ENCODE peak calls at places on chromosomes 13 and 19, in five cellular contexts. R, Y, M, T and O are unnamed samples.

GRCh38 chr13:48749699-48750473 is 96.2 kb downstream of the CYSLTR2 start:
- DNase-seq in R (peak; percentile 62), Y (peak; percentile 88), M (peak; percentile 99), T (peak; percentile 76), O (peak; percentile 63)

GRCh38 chr13:44471686-44472085 is 98.1 kb downstream of the SERP2 start:
- DNase-seq in R (no peak), Y (no peak), M (peak; percentile 58), T (no peak), O (no peak)

GRCh38 chr13:37648604-37649003 is 50.0 kb upstream of the POSTN start:
- DNase-seq in R (no peak), Y (no peak), M (peak; percentile 88), T (no peak), O (no peak)

GRCh38 chr19:33373701-33374405 is at the start of gene CEBPG:
- DNase-seq in R (peak; percentile 73), Y (no peak), M (peak; percentile 64), T (no peak), O (peak; percentile 75)

GRCh38 chr19:50925734-50926133 is 14.5 kb upstream of the KLK4 start:
- DNase-seq in R (no peak), Y (no peak), M (no peak), T (no peak), O (no peak)

GRCh38 chr13:79799466-79799865 is 318.5 kb downstream of the NDFIP2 start:
- DNase-seq in R (no peak), Y (no peak), M (no peak), T (no peak), O (no peak)

GRCh38 chr13:85283408-85283807 is 515.8 kb downstream of the SLITRK6 start:
- DNase-seq in R (no peak), Y (no peak), M (no peak), T (no peak), O (no peak)

GRCh38 chr13:31101511-31102170 is 60.1 kb downstream of the HSPH1 start:
- DNase-seq in R (no peak), Y (no peak), M (no peak), T (no peak), O (no peak)

GRCh38 chr13:48629282-48629681 is 24.4 kb upstream of the CYSLTR2 start:
- DNase-seq in R (no peak), Y (no peak), M (no peak), T (peak; percentile 76), O (no peak)

GRCh38 chr13:69324109-69324886 is 783.3 kb upstream of the ATXN8OS start:
- DNase-seq in R (peak; percentile 29), Y (no peak), M (no peak), T (peak; percentile 3), O (no peak)

GRCh38 chr13:78054152-78054551 is 135.5 kb upstream of the EDNRB start:
- DNase-seq in R (no peak), Y (no peak), M (no peak), T (no peak), O (no peak)

GRCh38 chr13:98773921-98774320 is 21.4 kb upstream of the SLC15A1 start:
- DNase-seq in R (no peak), Y (no peak), M (no peak), T (no peak), O (no peak)

GRCh38 chr19:53649746-53650593 is 18.2 kb downstream of the DPRX start:
- DNase-seq in R (no peak), Y (no peak), M (no peak), T (no peak), O (no peak)

GRCh38 chr19:39246951-39247669 is 1.5 kb downstream of the IFNL4 start:
- DNase-seq in R (peak; percentile 59), Y (no peak), M (no peak), T (no peak), O (peak; percentile 68)

GRCh38 chr13:112212533-112212932 is 145.6 kb downstream of the SOX1 start:
- DNase-seq in R (no peak), Y (no peak), M (no peak), T (no peak), O (no peak)

GRCh38 chr13:23618341-23618740 is 48.1 kb downstream of the TNFRSF19 start:
- DNase-seq in R (no peak), Y (no peak), M (peak; percentile 98), T (no peak), O (no peak)

GRCh38 chr19:53328967-53329366 is 4.6 kb upstream of the ZNF845 start:
- DNase-seq in R (no peak), Y (no peak), M (peak; percentile 4), T (no peak), O (no peak)

GRCh38 chr13:33119886-33120543 is 103.8 kb downstream of the KL start:
- DNase-seq in R (no peak), Y (no peak), M (peak; percentile 39), T (no peak), O (no peak)

GRCh38 chr13:90055121-90055520 is 1292.4 kb upstream of the MIR17HG start:
- DNase-seq in R (no peak), Y (no peak), M (no peak), T (no peak), O (no peak)

GRCh38 chr19:16338470-16339360 is 14.1 kb downstream of the KLF2 start:
- DNase-seq in R (no peak), Y (no peak), M (peak; percentile 96), T (peak; percentile 28), O (no peak)

GRCh38 chr13:33935969-33936368 is 118.0 kb downstream of the RFC3 start:
- DNase-seq in R (no peak), Y (no peak), M (no peak), T (no peak), O (no peak)

GRCh38 chr19:53631949-53632407 is at the start of gene DPRX:
- DNase-seq in R (no peak), Y (no peak), M (no peak), T (no peak), O (no peak)

GRCh38 chr13:23806874-23807522 is 82.2 kb downstream of the MIPEP start:
- DNase-seq in R (no peak), Y (no peak), M (peak; percentile 17), T (no peak), O (no peak)

GRCh38 chr13:94711561-94712286 is 621 bp downstream of the SOX21 start:
- DNase-seq in R (peak; percentile 61), Y (no peak), M (no peak), T (no peak), O (peak; percentile 45)

GRCh38 chr13:110957931-110958330 is 43.1 kb upstream of the ANKRD10 start:
- DNase-seq in R (no peak), Y (no peak), M (no peak), T (no peak), O (no peak)

GRCh38 chr13:99250977-99251825 is 7.0 kb downstream of the GPR18 start:
- DNase-seq in R (no peak), Y (no peak), M (no peak), T (no peak), O (no peak)

GRCh38 chr13:109998808-109999528 is 212.6 kb upstream of the IRS2 start:
- DNase-seq in R (no peak), Y (no peak), M (peak; percentile 95), T (no peak), O (no peak)

GRCh38 chr13:99590519-99591011 is 89.3 kb downstream of the TM9SF2 start:
- DNase-seq in R (no peak), Y (no peak), M (peak; percentile 50), T (no peak), O (no peak)

GRCh38 chr13:35699805-35700204 is 223.3 kb upstream of the MAB21L1 start:
- DNase-seq in R (no peak), Y (no peak), M (peak; percentile 66), T (no peak), O (no peak)

GRCh38 chr13:104750377-104750776 is 1684.2 kb upstream of the SLC10A2 start:
- DNase-seq in R (no peak), Y (no peak), M (no peak), T (no peak), O (no peak)

GRCh38 chr13:31073859-31074718 is 87.6 kb downstream of the HSPH1 start:
- DNase-seq in R (peak; percentile 20), Y (no peak), M (peak; percentile 69), T (no peak), O (no peak)

GRCh38 chr13:22812793-22813192 is 368.0 kb upstream of the SGCG start:
- DNase-seq in R (no peak), Y (peak; percentile 38), M (no peak), T (no peak), O (no peak)

GRCh38 chr13:90846956-90847355 is 500.5 kb upstream of the MIR17HG start:
- DNase-seq in R (no peak), Y (no peak), M (no peak), T (no peak), O (no peak)

DNA sequence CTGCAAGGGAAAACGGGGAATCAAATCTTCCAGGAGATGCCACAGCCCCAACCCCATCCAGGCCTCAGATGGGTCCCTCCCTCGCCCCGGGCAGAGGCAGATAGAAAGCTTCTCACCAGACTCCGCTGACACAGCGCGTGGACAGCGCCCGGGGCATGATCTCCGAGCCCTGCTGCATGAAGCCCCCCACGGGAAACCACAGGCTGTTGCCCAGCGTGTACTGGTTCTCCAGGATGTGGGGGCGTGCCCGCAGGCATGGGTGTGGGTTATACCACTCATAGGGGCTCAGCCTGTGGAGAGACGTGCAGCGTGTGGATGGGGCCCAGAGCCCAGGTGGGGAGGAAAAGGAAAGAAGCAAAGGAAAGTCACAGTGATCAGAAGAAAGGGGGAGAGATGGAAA is 27.2 kb upstream of the ATP1A3 start:
- DNase-seq in R (no peak), Y (no peak), M (no peak), T (no peak), O (no peak)
- TF ChIP-seq CTCF in R (no peak), Y (no peak), M (no peak), T (no peak), O (no peak)

GRCh38 chr19:46404884-46405658 is 8.3 kb downstream of the CCDC8 start:
- DNase-seq in R (peak; percentile 75), Y (no peak), M (no peak), T (peak; percentile 56), O (peak; percentile 38)
- TF ChIP-seq CTCF in R (peak; percentile 45), Y (no peak), M (no peak), T (peak; percentile 38), O (peak; percentile 20)

GRCh38 chr13:27355894-27356293 is 68.5 kb upstream of the GTF3A start:
- DNase-seq in R (peak; percentile 79), Y (no peak), M (no peak), T (no peak), O (no peak)

GRCh38 chr13:27353166-27353583 is 71.2 kb upstream of the GTF3A start:
- DNase-seq in R (no peak), Y (no peak), M (peak; percentile 88), T (peak; percentile 30), O (no peak)

GRCh38 chr13:27352698-27353097 is 71.7 kb upstream of the GTF3A start:
- DNase-seq in R (no peak), Y (no peak), M (peak; percentile 11), T (no peak), O (no peak)

GRCh38 chr13:27353653-27354052 is 70.8 kb upstream of the GTF3A start:
- DNase-seq in R (no peak), Y (no peak), M (no peak), T (no peak), O (no peak)

GRCh38 chr13:27354379-27354778 is 70.0 kb upstream of the GTF3A start:
- DNase-seq in R (no peak), Y (no peak), M (peak; percentile 77), T (no peak), O (no peak)
- TF ChIP-seq CTCF in R (no peak), Y (no peak), M (peak; percentile 47), T (no peak), O (peak; percentile 15)

GRCh38 chr19:44451687-44452086 is 3.4 kb upstream of the ZNF229 start:
- DNase-seq in R (no peak), Y (no peak), M (no peak), T (no peak), O (no peak)

GRCh38 chr19:44452367-44452766 is 4.1 kb upstream of the ZNF229 start:
- DNase-seq in R (no peak), Y (no peak), M (no peak), T (no peak), O (no peak)

GRCh38 chr19:44447864-44448674 is at the start of gene ZNF229:
- DNase-seq in R (peak; percentile 95), Y (peak; percentile 40), M (peak; percentile 94), T (peak; percentile 12), O (peak; percentile 91)
- TF ChIP-seq CTCF in R (no peak), Y (no peak), M (no peak), T (no peak), O (no peak)